ENCODE peak calls at places on chromosomes 7 and 10, in eight cellular contexts. I, Q, O, C, H, D, Z and M are unnamed samples.

GRCh38 chr10:127982601-127983000 is 75.7 kb downstream of the PTPRE start:
- DNase-seq in I (no peak), Q (no peak), O (no peak), C (no peak), H (no peak), D (no peak), Z (no peak), M (no peak)

GRCh38 chr7:20798081-20798693 is 11.5 kb upstream of the SP8 start:
- DNase-seq in I (no peak), Q (peak), O (peak), C (no peak), H (no peak), D (no peak), Z (peak), M (no peak)

GRCh38 chr10:97490592-97490991 is 7.6 kb downstream of the MMS19 start:
- DNase-seq in I (no peak), Q (no peak), O (no peak), C (no peak), H (peak), D (no peak), Z (no peak), M (no peak)

GRCh38 chr10:13673165-13673564 is 86.4 kb downstream of the PRPF18 start:
- DNase-seq in I (no peak), Q (no peak), O (no peak), C (no peak), H (no peak), D (no peak), Z (no peak), M (no peak)

GRCh38 chr10:69222157-69223027 is 2.3 kb downstream of the HKDC1 start:
- DNase-seq in I (peak), Q (peak), O (no peak), C (no peak), H (no peak), D (peak), Z (peak), M (peak)

GRCh38 chr7:105647591-105647990 is 66.3 kb upstream of the EFCAB10 start:
- DNase-seq in I (no peak), Q (no peak), O (no peak), C (no peak), H (no peak), D (no peak), Z (no peak), M (no peak)

GRCh38 chr7:157770716-157771320 is 434.0 kb downstream of the DNAJB6 start:
- DNase-seq in I (no peak), Q (no peak), O (no peak), C (no peak), H (no peak), D (no peak), Z (peak), M (no peak)

GRCh38 chr10:97701438-97702064 is 12.0 kb upstream of the MARVELD1 start:
- DNase-seq in I (peak), Q (peak), O (no peak), C (no peak), H (peak), D (peak), Z (no peak), M (peak)

GRCh38 chr10:97755718-97756117 is 16.1 kb downstream of the SFRP5 start:
- DNase-seq in I (no peak), Q (no peak), O (no peak), C (no peak), H (no peak), D (no peak), Z (no peak), M (no peak)

GRCh38 chr10:102230264-102230860 is 4.3 kb downstream of the ELOVL3 start:
- DNase-seq in I (peak), Q (peak), O (peak), C (no peak), H (peak), D (peak), Z (peak), M (no peak)

GRCh38 chr7:47771301-47771989 is 176.8 kb downstream of the PKD1L1 start:
- DNase-seq in I (no peak), Q (no peak), O (no peak), C (no peak), H (no peak), D (peak), Z (no peak), M (no peak)

GRCh38 chr7:132218876-132219275 is 357.4 kb downstream of the PLXNA4 start:
- DNase-seq in I (no peak), Q (no peak), O (no peak), C (no peak), H (no peak), D (no peak), Z (no peak), M (no peak)

GRCh38 chr7:84665339-84665738 is 470.8 kb upstream of the SEMA3A start:
- DNase-seq in I (no peak), Q (no peak), O (no peak), C (no peak), H (no peak), D (no peak), Z (no peak), M (no peak)

GRCh38 chr7:100247152-100247757 is 27.5 kb downstream of the PVRIG start:
- DNase-seq in I (peak), Q (peak), O (no peak), C (peak), H (no peak), D (peak), Z (no peak), M (peak)

GRCh38 chr10:60818134-60818770 is 40.0 kb downstream of the CDK1 start:
- DNase-seq in I (peak), Q (no peak), O (no peak), C (no peak), H (no peak), D (peak), Z (no peak), M (peak)

GRCh38 chr7:107035446-107035845 is 9.1 kb upstream of the PRKAR2B start:
- DNase-seq in I (peak), Q (no peak), O (no peak), C (no peak), H (no peak), D (peak), Z (no peak), M (peak)

GRCh38 chr10:132164801-132165278 is 21.9 kb upstream of the DPYSL4 start:
- DNase-seq in I (no peak), Q (no peak), O (no peak), C (no peak), H (no peak), D (no peak), Z (peak), M (no peak)

GRCh38 chr10:132162590-132163277 is 24.0 kb upstream of the DPYSL4 start:
- DNase-seq in I (no peak), Q (no peak), O (no peak), C (no peak), H (peak), D (no peak), Z (peak), M (no peak)

GRCh38 chr10:132162021-132162531 is 24.7 kb upstream of the DPYSL4 start:
- DNase-seq in I (no peak), Q (no peak), O (no peak), C (no peak), H (no peak), D (no peak), Z (peak), M (no peak)

GRCh38 chr10:132163826-132164515 is 22.8 kb upstream of the DPYSL4 start:
- DNase-seq in I (no peak), Q (no peak), O (no peak), C (no peak), H (no peak), D (no peak), Z (peak), M (no peak)

DNA sequence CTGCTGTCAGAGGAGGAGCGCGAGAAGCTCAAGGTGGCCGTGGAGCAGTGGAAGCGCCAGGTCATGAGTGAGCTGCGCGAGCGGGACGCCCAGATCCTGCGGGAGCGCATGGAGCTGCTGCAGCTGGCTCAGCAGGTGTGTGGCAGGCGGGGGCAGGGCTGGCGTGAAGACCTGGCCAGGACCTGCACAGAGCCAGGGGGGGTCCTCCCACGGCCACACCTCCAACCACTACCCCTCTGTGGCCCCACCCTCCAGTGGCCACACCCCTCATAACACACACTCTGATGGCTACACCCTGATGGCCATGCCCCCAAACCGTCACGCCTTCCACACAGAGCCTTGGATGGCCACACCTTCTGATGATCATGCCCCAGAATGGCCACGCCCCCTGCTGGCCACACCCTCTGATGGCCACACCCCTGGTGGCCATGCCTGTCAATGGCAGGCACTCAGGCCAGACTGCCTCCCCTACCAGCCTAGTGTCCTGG is 23.4 kb upstream of the DPYSL4 start:
- DNase-seq in I (no peak), Q (peak), O (no peak), C (no peak), H (no peak), D (no peak), Z (peak), M (no peak)
- TF ChIP-seq CTCF in I (peak), Q (no peak), O (no peak), C (no peak), H (peak), D (no peak), Z (no peak), M (no peak)

GRCh38 chr10:122018951-122019413 is 30.0 kb downstream of the TACC2 start:
- DNase-seq in I (no peak), Q (peak), O (peak), C (no peak), H (no peak), D (no peak), Z (peak), M (no peak)
- H3K4me3 ChIP-seq in I (no peak), Q (peak), O (no peak), C (peak), H (peak), D (no peak), Z (peak), M (no peak)

GRCh38 chr7:16106300-16106699 is 315.0 kb downstream of the CRPPA start:
- DNase-seq in I (no peak), Q (no peak), O (no peak), C (no peak), H (no peak), D (no peak), Z (no peak), M (no peak)
- TF ChIP-seq CTCF in I (no peak), Q (no peak), O (no peak), C (no peak), H (no peak), D (no peak), Z (no peak), M (no peak)

DNA sequence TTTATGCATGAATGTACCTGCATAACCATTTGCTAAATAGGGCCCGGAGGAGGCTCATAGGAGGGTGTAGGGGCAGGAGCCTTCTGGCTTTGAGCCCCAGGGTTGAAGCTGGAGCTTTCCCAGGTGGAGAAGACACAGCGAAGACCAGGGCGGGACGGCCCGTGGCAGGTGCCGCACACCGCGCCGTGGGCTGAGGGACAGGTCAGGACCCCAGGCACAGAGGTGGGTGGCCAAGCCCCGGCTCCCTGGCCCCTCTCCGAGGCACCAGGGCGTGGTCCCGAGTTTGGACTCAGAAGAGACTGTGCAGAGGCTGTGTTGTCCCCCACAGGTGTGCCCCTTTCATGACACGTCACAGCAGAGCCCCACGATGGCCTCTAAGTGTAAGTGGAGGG is 56.5 kb downstream of the PWWP2B start:
- DNase-seq in I (no peak), Q (no peak), O (no peak), C (no peak), H (no peak), D (no peak), Z (no peak), M (no peak)
- H3K4me3 ChIP-seq in I (no peak), Q (peak), O (peak), C (peak), H (peak), D (peak), Z (no peak), M (no peak)

GRCh38 chr10:70736470-70736982 is 48.7 kb downstream of the TBATA start:
- DNase-seq in I (no peak), Q (no peak), O (no peak), C (no peak), H (no peak), D (no peak), Z (no peak), M (no peak)
- TF ChIP-seq CTCF in I (no peak), Q (no peak), O (no peak), C (no peak), H (no peak), D (no peak), Z (no peak), M (no peak)

GRCh38 chr7:115410427-115410805 is 488.5 kb downstream of the MDFIC start:
- DNase-seq in I (no peak), Q (no peak), O (no peak), C (no peak), H (no peak), D (no peak), Z (no peak), M (peak)
- H3K4me3 ChIP-seq in I (no peak), Q (no peak), O (no peak), C (no peak), H (no peak), D (no peak), Z (no peak), M (no peak)

GRCh38 chr7:25995893-25996529 is 156.0 kb upstream of the NFE2L3 start:
- DNase-seq in I (no peak), Q (peak), O (no peak), C (no peak), H (no peak), D (no peak), Z (no peak), M (no peak)
- TF ChIP-seq CTCF in I (no peak), Q (no peak), O (no peak), C (no peak), H (no peak), D (no peak), Z (no peak), M (no peak)